ENCODE peak calls at places on chromosomes 2 and 18, in five cellular contexts. X is upper lobe of left lung, R is HepG2, T is K562, K is GM12878. J is an unnamed sample. For H3K4me1, the result is how much of the 10 kb centered on the place peaks cover.

GRCh38 chr2:27875089-27875881 is 14.9 kb downstream of the RBKS start:
- ATAC-seq in X (no peak), R (peak), T (no peak), K (no peak), J (no peak)

GRCh38 chr18:76494541-76495403 is at the start of gene ZNF516:
- ATAC-seq in X (no peak), R (no peak), T (no peak), K (no peak), J (peak)

GRCh38 chr18:362914-363295 is 95.1 kb upstream of the THOC1 start:
- ATAC-seq in X (no peak), R (peak), T (no peak), K (no peak), J (no peak)

GRCh38 chr2:109736177-109736827 is 57.8 kb upstream of the RGPD5 start:
- ATAC-seq in X (peak), R (peak), T (peak), K (peak), J (peak)

GRCh38 chr2:37627715-37628114 is 43.7 kb downstream of the CDC42EP3 start:
- ATAC-seq in X (no peak), R (no peak), T (no peak), K (no peak), J (no peak)

GRCh38 chr2:110804915-110805314 is 72.5 kb downstream of the ACOXL start:
- ATAC-seq in X (no peak), R (no peak), T (no peak), K (peak), J (no peak)

GRCh38 chr2:217798743-217799552 is 203.8 kb downstream of the TNS1 start:
- ATAC-seq in X (peak), R (no peak), T (no peak), K (peak), J (peak)

GRCh38 chr18:49704334-49704733 is 109.0 kb downstream of the ACAA2 start:
- ATAC-seq in X (peak), R (no peak), T (no peak), K (no peak), J (no peak)

GRCh38 chr2:127174977-127175376 is 45.1 kb downstream of the CYP27C1 start:
- ATAC-seq in X (peak), R (peak), T (peak), K (no peak), J (peak)

GRCh38 chr2:232549655-232550350 is 554 bp downstream of the TIGD1 start:
- ATAC-seq in X (no peak), R (no peak), T (no peak), K (no peak), J (no peak)

GRCh38 chr2:238203973-238204683 is 633 bp upstream of the ILKAP start:
- ATAC-seq in X (no peak), R (peak), T (peak), K (peak), J (peak)

GRCh38 chr2:69065735-69066336 is 52.9 kb downstream of the ANTXR1 start:
- ATAC-seq in X (no peak), R (no peak), T (no peak), K (no peak), J (no peak)

GRCh38 chr2:225074919-225075681 is 32.8 kb upstream of the DOCK10 start:
- ATAC-seq in X (no peak), R (no peak), T (no peak), K (no peak), J (no peak)

GRCh38 chr18:69400253-69400975 is at the start of gene DOK6:
- ATAC-seq in X (peak), R (peak), T (no peak), K (no peak), J (peak)

GRCh38 chr2:224378087-224379085 is 23.5 kb downstream of the FAM124B start:
- ATAC-seq in X (no peak), R (peak), T (no peak), K (no peak), J (no peak)

GRCh38 chr2:105840933-105841332 is 96.2 kb downstream of the NCK2 start:
- ATAC-seq in X (no peak), R (no peak), T (no peak), K (no peak), J (no peak)

GRCh38 chr2:63477686-63478085 is 110.6 kb downstream of the WDPCP start:
- ATAC-seq in X (no peak), R (no peak), T (no peak), K (no peak), J (no peak)

GRCh38 chr18:32760391-32760790 is 12.4 kb downstream of the KLHL14 start:
- ATAC-seq in X (peak), R (no peak), T (no peak), K (peak), J (no peak)

GRCh38 chr18:45690975-45691815 is 32.8 kb upstream of the SLC14A1 start:
- ATAC-seq in X (peak), R (peak), T (peak), K (peak), J (peak)

GRCh38 chr2:208466133-208466919 is 59.7 kb downstream of the PTH2R start:
- ATAC-seq in X (peak), R (peak), T (peak), K (peak), J (no peak)

GRCh38 chr2:40168032-40168431 is 283.9 kb downstream of the SLC8A1 start:
- ATAC-seq in X (peak), R (no peak), T (no peak), K (no peak), J (no peak)

GRCh38 chr2:18104583-18105224 is 226.2 kb downstream of the KCNS3 start:
- ATAC-seq in X (no peak), R (no peak), T (no peak), K (no peak), J (no peak)

GRCh38 chr2:117615106-117615505 is 199.4 kb upstream of the DDX18 start:
- ATAC-seq in X (no peak), R (no peak), T (no peak), K (no peak), J (no peak)

GRCh38 chr18:25282282-25282681 is 69.7 kb downstream of the ZNF521 start:
- ATAC-seq in X (no peak), R (no peak), T (peak), K (peak), J (no peak)

GRCh38 chr2:177585234-177585863 is 192.8 kb downstream of the AGPS start:
- ATAC-seq in X (no peak), R (peak), T (peak), K (no peak), J (no peak)

GRCh38 chr2:145760781-145761649 is 1241.1 kb upstream of the ZEB2 start:
- ATAC-seq in X (peak), R (peak), T (no peak), K (no peak), J (no peak)
- TF ChIP-seq POLR2AphosphoS5 in X (no peak), R (no peak), T (no peak), K (no peak), J (peak)

GRCh38 chr2:67945976-67946375 is 116.8 kb downstream of the C1D start:
- ATAC-seq in X (no peak), R (no peak), T (no peak), K (no peak), J (no peak)
- TF ChIP-seq EP300 in X (no peak), R (no peak), T (no peak), K (no peak), J (no peak)

DNA sequence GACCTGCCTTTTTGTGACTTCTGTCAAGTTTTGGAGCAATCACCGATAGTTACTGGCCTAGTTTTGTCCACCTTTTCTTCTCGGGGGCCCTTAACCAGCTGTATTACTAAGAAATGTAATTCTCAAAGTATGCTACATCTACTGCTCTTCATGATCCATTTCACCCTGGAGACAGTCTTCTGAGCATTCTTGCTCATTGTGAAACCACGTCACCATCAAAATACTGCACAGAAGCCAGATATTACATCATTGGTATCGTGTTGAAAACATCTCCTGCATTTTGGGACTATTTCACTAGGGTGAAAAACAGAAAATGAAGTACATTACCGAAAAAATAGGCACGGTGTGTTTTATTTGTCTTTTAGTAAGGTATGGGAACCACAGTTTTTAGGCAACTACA is 11.7 kb downstream of the LYPD6B start:
- ATAC-seq in X (peak), R (no peak), T (no peak), K (peak), J (peak)
- H3K4me1 ChIP-seq in X (under half), R (under half), T (under half), K (under half), J (under half)

GRCh38 chr18:75211002-75211621 is 515 bp downstream of the TSHZ1 start:
- ATAC-seq in X (no peak), R (no peak), T (no peak), K (no peak), J (no peak)
- TF ChIP-seq POLR2AphosphoS5 in X (no peak), R (no peak), T (no peak), K (no peak), J (no peak)

GRCh38 chr2:181114021-181114420 is 133.6 kb downstream of the UBE2E3 start:
- ATAC-seq in X (no peak), R (no peak), T (no peak), K (no peak), J (no peak)

GRCh38 chr2:181106789-181107418 is 126.5 kb downstream of the UBE2E3 start:
- ATAC-seq in X (no peak), R (no peak), T (no peak), K (peak), J (no peak)

GRCh38 chr2:181106229-181106628 is 125.8 kb downstream of the UBE2E3 start:
- ATAC-seq in X (no peak), R (no peak), T (no peak), K (no peak), J (no peak)

GRCh38 chr2:181112916-181113315 is 132.5 kb downstream of the UBE2E3 start:
- ATAC-seq in X (no peak), R (no peak), T (no peak), K (no peak), J (no peak)

DNA sequence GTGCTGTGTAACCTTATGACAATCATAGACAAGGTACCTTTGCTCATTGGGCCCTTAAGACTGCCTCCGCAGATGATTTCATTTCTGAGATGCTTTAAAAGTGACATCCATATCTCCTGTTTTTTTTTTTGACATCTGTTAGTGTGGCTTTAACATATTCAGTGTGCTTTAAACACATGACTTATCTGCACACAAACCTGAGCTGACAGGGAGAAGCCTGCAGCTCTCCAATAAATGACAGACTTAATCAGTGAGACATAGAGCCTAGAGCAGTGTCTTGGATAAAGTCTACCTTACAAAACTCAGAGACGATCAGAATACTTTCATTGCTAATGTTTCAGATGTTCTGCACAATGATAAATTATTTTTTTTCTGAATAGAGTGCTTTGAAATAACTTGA is 130.7 kb downstream of the UBE2E3 start:
- ATAC-seq in X (no peak), R (no peak), T (no peak), K (no peak), J (no peak)
- TF ChIP-seq EP300 in X (no peak), R (no peak), T (no peak), K (no peak), J (no peak)

GRCh38 chr2:170882758-170883157 is 46.3 kb upstream of the GORASP2 start:
- ATAC-seq in X (no peak), R (no peak), T (no peak), K (no peak), J (no peak)

GRCh38 chr2:170878505-170878904 is 50.5 kb upstream of the GORASP2 start:
- ATAC-seq in X (no peak), R (peak), T (no peak), K (peak), J (no peak)

GRCh38 chr2:170873035-170873692 is 55.9 kb upstream of the GORASP2 start:
- ATAC-seq in X (peak), R (peak), T (peak), K (peak), J (peak)

GRCh38 chr2:170881840-170882239 is 47.2 kb upstream of the GORASP2 start:
- ATAC-seq in X (no peak), R (no peak), T (no peak), K (no peak), J (no peak)

DNA sequence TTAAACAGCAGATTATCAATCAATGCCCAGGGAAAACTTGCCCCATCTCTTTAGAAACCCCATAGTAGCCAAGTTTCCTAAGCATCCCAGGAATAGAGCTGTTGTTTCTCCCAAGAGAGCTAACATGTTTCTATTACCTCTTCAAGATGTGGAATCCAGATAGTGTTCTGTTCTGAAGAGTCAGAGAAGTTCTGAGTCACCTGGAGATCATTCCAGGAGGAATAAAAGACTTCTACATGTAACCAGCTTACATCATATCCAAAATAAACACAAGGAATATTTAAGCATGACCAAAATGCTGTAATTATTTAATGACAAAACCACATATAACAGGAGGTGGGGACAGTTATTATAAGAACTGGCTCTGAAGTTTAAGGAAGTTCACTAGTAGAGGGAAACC is 51.0 kb upstream of the GORASP2 start:
- ATAC-seq in X (no peak), R (no peak), T (no peak), K (peak), J (no peak)
- H3K4me1 ChIP-seq in X (under half), R (under half), T (under half), K (under half), J (under half)

GRCh38 chr2:99821572-99822369 is 320.6 kb downstream of the AFF3 start:
- ATAC-seq in X (no peak), R (no peak), T (no peak), K (no peak), J (no peak)
- TF ChIP-seq POLR2AphosphoS5 in X (no peak), R (no peak), T (no peak), K (no peak), J (no peak)

GRCh38 chr2:3596891-3597290 is 2.0 kb downstream of the COLEC11 start:
- ATAC-seq in X (no peak), R (no peak), T (no peak), K (no peak), J (no peak)

GRCh38 chr2:3597567-3597966 is 2.7 kb downstream of the COLEC11 start:
- ATAC-seq in X (no peak), R (no peak), T (no peak), K (peak), J (no peak)

GRCh38 chr2:3598912-3599854 is 4.3 kb downstream of the COLEC11 start:
- ATAC-seq in X (no peak), R (no peak), T (no peak), K (no peak), J (peak)

GRCh38 chr2:3600256-3600855 is 5.4 kb downstream of the COLEC11 start:
- ATAC-seq in X (no peak), R (no peak), T (no peak), K (no peak), J (no peak)

GRCh38 chr2:3598197-3598910 is 3.4 kb downstream of the COLEC11 start:
- ATAC-seq in X (no peak), R (peak), T (no peak), K (no peak), J (no peak)
- TF ChIP-seq EP300 in X (no peak), R (no peak), T (no peak), K (no peak), J (no peak)

J was measured in gastroesophageal sphincter.